ENCODE peak calls at places on chromosomes 16 and 17, in nine cellular contexts. H, N, G, Y, W, E, A, X and J are unnamed samples.
A peak's percentile ranks its signal among the peaks of the same experiment; 100 is the strongest.

GRCh38 chr17:45574376-45574775 is 83.9 kb upstream of the PLEKHM1 start:
- DNase-seq in H (no peak), N (no peak), G (no peak), Y (no peak), W (peak; percentile 64), E (no peak), A (no peak), X (no peak), J (no peak)

GRCh38 chr17:81512984-81513668 is 527 bp upstream of the ACTG1 start:
- DNase-seq in H (peak; percentile 75), N (peak; percentile 87), G (peak; percentile 70), Y (peak; percentile 49), W (peak; percentile 62), E (peak; percentile 86), A (peak; percentile 79), X (peak; percentile 48), J (no peak)

GRCh38 chr17:61532818-61533217 is 58.2 kb downstream of the NACA2 start:
- DNase-seq in H (no peak), N (no peak), G (no peak), Y (no peak), W (no peak), E (no peak), A (no peak), X (no peak), J (no peak)

GRCh38 chr16:83806036-83806435 is 1.7 kb upstream of the HSBP1 start:
- DNase-seq in H (no peak), N (no peak), G (no peak), Y (no peak), W (no peak), E (no peak), A (no peak), X (no peak), J (no peak)

GRCh38 chr17:75876938-75877751 is 1.2 kb downstream of the TRIM47 start:
- DNase-seq in H (peak; percentile 90), N (peak; percentile 40), G (peak; percentile 88), Y (no peak), W (peak; percentile 93), E (peak; percentile 90), A (peak; percentile 42), X (no peak), J (no peak)

GRCh38 chr17:50026046-50026675 is 29.7 kb upstream of the ITGA3 start:
- DNase-seq in H (no peak), N (no peak), G (no peak), Y (no peak), W (no peak), E (no peak), A (no peak), X (no peak), J (no peak)

GRCh38 chr17:70924776-70925175 is 755.4 kb downstream of the KCNJ2 start:
- DNase-seq in H (no peak), N (no peak), G (no peak), Y (no peak), W (no peak), E (no peak), A (no peak), X (no peak), J (no peak)

GRCh38 chr17:7328840-7329359 is at the start of gene NEURL4:
- DNase-seq in H (no peak), N (no peak), G (no peak), Y (no peak), W (no peak), E (peak; percentile 40), A (peak; percentile 37), X (no peak), J (no peak)

GRCh38 chr16:83143788-83144187 is 517.0 kb downstream of the CDH13 start:
- DNase-seq in H (peak; percentile 31), N (peak; percentile 9), G (no peak), Y (no peak), W (peak; percentile 91), E (no peak), A (no peak), X (no peak), J (no peak)

GRCh38 chr17:50100480-50100883 is 5.3 kb downstream of the PDK2 start:
- DNase-seq in H (peak; percentile 70), N (no peak), G (no peak), Y (no peak), W (no peak), E (no peak), A (no peak), X (no peak), J (no peak)

GRCh38 chr16:49281843-49282642 is 405 bp upstream of the CBLN1 start:
- DNase-seq in H (peak; percentile 90), N (peak; percentile 99), G (peak; percentile 77), Y (no peak), W (peak; percentile 44), E (peak; percentile 91), A (peak; percentile 58), X (no peak), J (no peak)

DNA sequence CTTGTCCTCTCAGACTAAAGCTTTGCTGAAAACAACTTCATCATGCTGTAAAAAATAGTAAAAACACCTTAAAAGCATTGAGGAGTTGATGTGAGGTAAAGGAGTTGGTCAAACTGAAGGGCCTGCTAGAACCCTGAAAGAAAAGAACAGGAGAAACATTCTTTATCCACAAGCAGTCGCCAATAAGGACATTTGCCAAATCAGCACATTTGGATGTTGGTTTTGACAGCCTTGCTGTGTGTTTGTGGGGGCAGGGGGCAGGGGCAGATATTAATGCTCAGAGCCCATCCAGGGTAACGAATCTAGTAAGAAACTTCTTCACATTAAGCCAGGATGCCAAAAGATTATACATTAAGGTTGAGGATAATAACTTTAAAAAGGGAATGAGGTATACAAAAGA is 399.9 kb upstream of the ZFHX3 start:
- DNase-seq in H (no peak), N (no peak), G (no peak), Y (no peak), W (no peak), E (no peak), A (no peak), X (no peak), J (no peak)
- H3K9me3 ChIP-seq in H (no peaks in the 10 kb centered on the region), N (peaks cover 12% of the 10 kb centered on the region), G (peaks cover 21% of the 10 kb centered on the region), Y (no peaks in the 10 kb centered on the region), W (no peaks in the 10 kb centered on the region), E (peaks cover 7% of the 10 kb centered on the region), A (peaks cover 7% of the 10 kb centered on the region), X (no peaks in the 10 kb centered on the region), J (no peaks in the 10 kb centered on the region)

GRCh38 chr16:50516890-50517289 is 31.3 kb upstream of the NKD1 start:
- DNase-seq in H (no peak), N (no peak), G (no peak), Y (no peak), W (no peak), E (no peak), A (no peak), X (no peak), J (no peak)

GRCh38 chr16:50519001-50519400 is 29.2 kb upstream of the NKD1 start:
- DNase-seq in H (no peak), N (no peak), G (peak; percentile 8), Y (no peak), W (no peak), E (no peak), A (no peak), X (no peak), J (no peak)

GRCh38 chr16:50517450-50518252 is 30.5 kb upstream of the NKD1 start:
- DNase-seq in H (no peak), N (no peak), G (peak; percentile 25), Y (no peak), W (no peak), E (no peak), A (no peak), X (no peak), J (no peak)

GRCh38 chr16:50516401-50516800 is 31.8 kb upstream of the NKD1 start:
- DNase-seq in H (no peak), N (no peak), G (no peak), Y (no peak), W (no peak), E (no peak), A (no peak), X (no peak), J (no peak)

DNA sequence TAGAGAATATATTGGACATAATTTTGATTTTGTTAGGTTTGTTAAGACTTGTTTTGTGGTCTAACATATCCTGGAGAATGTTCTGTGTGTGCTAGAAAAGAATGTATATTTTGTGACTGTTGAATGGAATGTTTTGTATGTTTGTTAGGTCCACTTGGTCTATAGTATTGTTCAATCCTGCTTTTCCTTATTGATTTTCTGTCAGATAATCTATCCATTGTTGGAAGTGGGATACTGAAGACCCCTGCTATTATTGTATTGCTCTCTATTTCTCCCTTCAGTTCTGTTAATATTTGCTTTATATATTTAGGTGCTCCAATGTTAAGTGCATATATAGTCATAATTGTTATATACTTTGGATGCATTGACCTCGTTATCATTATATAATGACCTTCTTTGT is 33.0 kb upstream of the NKD1 start:
- DNase-seq in H (no peak), N (no peak), G (no peak), Y (no peak), W (no peak), E (no peak), A (no peak), X (no peak), J (no peak)
- H3K9me3 ChIP-seq in H (no peaks in the 10 kb centered on the region), N (peaks cover 5% of the 10 kb centered on the region), G (peaks cover 19% of the 10 kb centered on the region), Y (no peaks in the 10 kb centered on the region), W (no peaks in the 10 kb centered on the region), E (peaks cover 7% of the 10 kb centered on the region), A (peaks cover 17% of the 10 kb centered on the region), X (peaks cover 7% of the 10 kb centered on the region), J (no peaks in the 10 kb centered on the region)

GRCh38 chr17:27995554-27995953 is 46.9 kb upstream of the NLK start:
- DNase-seq in H (no peak), N (no peak), G (no peak), Y (no peak), W (peak; percentile 22), E (no peak), A (no peak), X (no peak), J (no peak)
- H3K9me3 ChIP-seq in H (no peaks in the 10 kb centered on the region), N (no peaks in the 10 kb centered on the region), G (no peaks in the 10 kb centered on the region), Y (no peaks in the 10 kb centered on the region), W (no peaks in the 10 kb centered on the region), E (no peaks in the 10 kb centered on the region), A (no peaks in the 10 kb centered on the region), X (no peaks in the 10 kb centered on the region), J (no peaks in the 10 kb centered on the region)

DNA sequence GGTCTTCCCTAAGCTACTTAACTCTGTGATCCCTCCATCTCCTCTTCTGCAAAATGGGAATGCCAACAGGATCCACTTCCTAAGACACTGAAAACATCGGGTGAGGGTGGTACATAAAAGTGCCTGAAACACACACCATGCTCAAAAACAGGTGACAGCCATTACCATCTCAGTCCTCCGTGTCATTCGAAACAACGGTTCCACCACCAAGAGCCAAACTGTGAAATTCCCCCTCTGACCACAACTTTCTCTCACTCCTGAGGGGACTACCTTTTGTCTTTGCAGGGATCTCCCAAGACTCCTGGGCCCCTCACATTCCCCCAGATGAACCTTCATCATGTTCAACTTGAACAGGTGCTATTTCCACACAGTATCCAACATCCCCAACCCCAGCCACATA is 37.0 kb downstream of the NUBP1 start:
- DNase-seq in H (no peak), N (no peak), G (no peak), Y (no peak), W (no peak), E (no peak), A (no peak), X (no peak), J (no peak)
- H3K9me3 ChIP-seq in H (no peaks in the 10 kb centered on the region), N (no peaks in the 10 kb centered on the region), G (no peaks in the 10 kb centered on the region), Y (no peaks in the 10 kb centered on the region), W (no peaks in the 10 kb centered on the region), E (no peaks in the 10 kb centered on the region), A (no peaks in the 10 kb centered on the region), X (no peaks in the 10 kb centered on the region), J (no peaks in the 10 kb centered on the region)